ENCODE peak calls at places on chromosomes 5 and 9, in nine cellular contexts. J is IMR-90; G is right atrium auricular region; O is Jurkat, Clone E6-1; M is cardiac muscle cell; I is WERI-Rb-1; H is heart right ventricle; Z is mucosa of descending colon; W is colonic mucosa. Q is an unnamed sample.

GRCh38 chr9:137665697-137666504 is 47.1 kb downstream of the EHMT1 start:
- DNase-seq in G (no peak), W (no peak), J (no peak), H (no peak), Z (peak; percentile 38), M (peak; percentile 32), I (no peak), O (no peak), Q (no peak)

GRCh38 chr5:169063269-169063919 is 237.5 kb downstream of the SLIT3 start:
- DNase-seq in O (no peak), M (no peak), H (no peak), I (no peak), W (no peak), J (no peak), G (no peak), Z (no peak), Q (no peak)

GRCh38 chr9:129626944-129627297 is 958 bp downstream of the NTMT1 start:
- DNase-seq in O (no peak), H (no peak), Z (no peak), W (no peak), J (peak; percentile 92), G (no peak), M (no peak), I (no peak), Q (peak; percentile 64)

GRCh38 chr5:59218424-59219045 is 635.7 kb downstream of the RAB3C start:
- DNase-seq in I (no peak), G (no peak), Z (no peak), M (no peak), W (no peak), J (peak; percentile 3), O (no peak), H (no peak), Q (no peak)

GRCh38 chr5:5605170-5605764 is 182.8 kb downstream of the ICE1 start:
- DNase-seq in G (no peak), H (no peak), Z (no peak), I (no peak), M (no peak), J (no peak), O (no peak), W (no peak), Q (no peak)

GRCh38 chr5:167578977-167579700 is 712.3 kb upstream of the WWC1 start:
- DNase-seq in I (no peak), O (no peak), Z (no peak), J (peak; percentile 59), M (no peak), H (no peak), W (no peak), G (no peak), Q (no peak)

GRCh38 chr9:3662671-3663070 is 136.9 kb upstream of the RFX3 start:
- DNase-seq in M (peak; percentile 5), H (no peak), Z (no peak), W (no peak), O (no peak), J (peak; percentile 47), I (no peak), G (no peak), Q (no peak)

GRCh38 chr9:126885089-126885753 is 24.8 kb downstream of the ZBTB34 start:
- DNase-seq in J (peak; percentile 42), Z (no peak), I (no peak), M (peak; percentile 45), W (no peak), H (no peak), O (no peak), G (no peak), Q (no peak)

GRCh38 chr5:6398570-6399230 is 20.4 kb upstream of the MED10 start:
- DNase-seq in G (peak; percentile 57), Z (no peak), H (no peak), W (no peak), O (no peak), I (no peak), M (no peak), J (no peak), Q (no peak)

GRCh38 chr5:6475626-6476312 is 27.1 kb downstream of the UBE2QL1 start:
- DNase-seq in I (no peak), W (no peak), M (peak; percentile 41), H (no peak), O (no peak), G (no peak), J (no peak), Z (no peak), Q (no peak)

GRCh38 chr9:135989722-135990467 is 28.7 kb upstream of the UBAC1 start:
- DNase-seq in Z (no peak), J (no peak), W (no peak), O (no peak), G (no peak), H (peak; percentile 41), M (no peak), I (no peak), Q (no peak)

GRCh38 chr5:115577741-115578140 is 24.5 kb downstream of the TICAM2 start:
- DNase-seq in Z (no peak), H (no peak), O (no peak), I (no peak), M (no peak), W (no peak), G (no peak), J (no peak), Q (no peak)

GRCh38 chr9:118595719-118596305 is 773.4 kb downstream of the BRINP1 start:
- DNase-seq in M (peak; percentile 61), O (peak; percentile 4), W (no peak), H (no peak), I (peak; percentile 72), G (no peak), J (no peak), Z (no peak), Q (no peak)

GRCh38 chr5:172868924-172869565 is 35.0 kb downstream of the ERGIC1 start:
- DNase-seq in H (peak; percentile 80), O (no peak), I (no peak), Z (no peak), W (no peak), G (peak; percentile 96), J (peak; percentile 96), M (no peak), Q (peak; percentile 81)

GRCh38 chr5:73205309-73205708 is 32.3 kb downstream of the TMEM174 start:
- DNase-seq in G (no peak), I (no peak), O (peak; percentile 94), J (no peak), Z (peak; percentile 59), W (peak; percentile 72), H (no peak), M (no peak), Q (no peak)

GRCh38 chr5:64160196-64160595 is 5.4 kb upstream of the RNF180 start:
- DNase-seq in J (no peak), O (no peak), M (no peak), I (no peak), H (no peak), G (no peak), W (no peak), Z (no peak), Q (no peak)
- H3K4me3 ChIP-seq in J (no peak overlapping the region), O (no peak overlapping the region), M (no peak overlapping the region), I (no peak overlapping the region), H (no peak overlapping the region), G (no peak overlapping the region), W (no peak overlapping the region), Z (no peak overlapping the region), Q (no peak overlapping the region)

GRCh38 chr5:141647851-141648250 is 3.4 kb downstream of the FCHSD1 start:
- DNase-seq in G (no peak), M (no peak), I (no peak), O (no peak), W (no peak), Z (no peak), H (no peak), J (no peak), Q (no peak)

GRCh38 chr5:141649056-141649688 is 2.0 kb downstream of the FCHSD1 start:
- DNase-seq in O (no peak), I (no peak), H (no peak), W (no peak), M (no peak), G (no peak), J (no peak), Z (no peak), Q (no peak)

GRCh38 chr5:141650851-141651727 is at the start of gene FCHSD1:
- DNase-seq in J (peak; percentile 75), O (no peak), I (no peak), M (peak; percentile 89), W (peak; percentile 97), G (peak; percentile 91), Z (peak; percentile 96), H (peak; percentile 92), Q (no peak)

GRCh38 chr5:141651728-141652105 is 499 bp upstream of the FCHSD1 start:
- DNase-seq in J (no peak), M (no peak), I (no peak), O (no peak), W (no peak), H (no peak), G (no peak), Z (no peak), Q (no peak)

GRCh38 chr5:141649972-141650371 is 1.2 kb downstream of the FCHSD1 start:
- DNase-seq in M (no peak), O (no peak), J (no peak), I (no peak), G (no peak), W (no peak), Z (no peak), H (no peak), Q (no peak)
- H3K4me3 ChIP-seq in M (no peak overlapping the region), O (no peak overlapping the region), J (no peak overlapping the region), I (no peak overlapping the region), G (no peak overlapping the region), W (no peak overlapping the region), Z (no peak overlapping the region), H (no peak overlapping the region), Q (no peak overlapping the region)

DNA sequence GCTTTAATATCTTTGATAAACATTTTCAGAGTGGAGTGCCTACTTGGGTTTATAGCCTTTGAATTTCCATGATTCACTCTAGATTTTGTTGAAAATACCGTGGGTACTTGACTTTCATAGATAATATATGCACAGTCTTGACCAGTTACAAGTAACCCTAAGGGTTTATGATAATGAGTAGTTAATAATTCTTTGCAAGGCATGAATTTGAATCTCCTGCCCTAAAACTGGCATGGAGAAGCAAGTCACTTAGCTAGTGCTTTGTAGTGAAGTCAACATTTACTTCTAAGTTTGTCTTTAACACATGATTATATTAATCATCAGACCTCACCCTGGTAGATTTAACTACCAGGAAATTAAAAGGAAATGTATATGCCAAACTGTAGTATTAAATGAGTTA is 115.8 kb downstream of the CWC27 start:
- DNase-seq in W (no peak), J (no peak), M (no peak), I (no peak), O (no peak), H (no peak), Z (no peak), G (no peak), Q (no peak)
- H3K4me3 ChIP-seq in W (no peak overlapping the region), J (no peak overlapping the region), M (no peak overlapping the region), I (no peak overlapping the region), O (no peak overlapping the region), H (no peak overlapping the region), Z (no peak overlapping the region), G (no peak overlapping the region), Q (no peak overlapping the region)

DNA sequence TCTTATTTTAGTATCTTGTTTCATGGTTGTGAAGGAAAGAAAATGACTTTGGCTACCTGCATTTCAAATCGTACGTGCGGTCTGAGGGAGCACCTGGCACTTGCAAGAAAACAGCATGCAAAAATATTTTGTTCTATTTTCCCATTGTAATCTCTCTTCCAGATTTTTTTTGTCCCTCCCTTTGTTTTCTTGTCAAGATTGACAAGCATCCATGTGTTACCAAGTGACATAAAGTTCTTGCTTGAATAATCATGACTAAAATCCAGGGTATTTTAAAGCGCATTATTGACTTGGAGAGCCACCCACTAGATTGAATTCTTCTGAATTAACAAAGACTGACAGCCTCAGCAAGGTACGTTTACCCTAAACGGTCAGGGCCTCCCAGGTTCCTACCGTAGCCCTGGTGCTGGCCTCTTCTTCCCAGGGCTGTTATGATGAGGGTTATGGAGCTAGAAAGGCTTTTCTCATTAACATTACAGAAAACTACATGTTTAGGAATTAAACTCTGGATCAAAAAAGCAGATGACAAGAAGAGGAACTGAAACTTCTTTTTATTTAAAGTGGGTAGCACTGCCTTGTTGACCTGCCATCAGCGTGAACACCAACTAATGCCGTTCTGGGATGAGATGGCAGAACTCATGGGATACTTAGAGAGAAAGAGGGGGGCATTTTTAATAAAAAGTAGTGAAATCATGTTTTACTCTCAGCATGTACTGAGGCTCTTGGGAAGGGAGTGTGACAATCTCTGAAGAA is 297.1 kb downstream of the EFNA5 start:
- DNase-seq in M (no peak), J (no peak), O (no peak), W (no peak), I (no peak), G (no peak), H (no peak), Z (no peak), Q (no peak)
- H3K4me3 ChIP-seq in M (no peak overlapping the region), J (no peak overlapping the region), O (no peak overlapping the region), W (no peak overlapping the region), I (no peak overlapping the region), G (no peak overlapping the region), H (no peak overlapping the region), Z (no peak overlapping the region), Q (no peak overlapping the region)

Q was measured in BJ.